ENCODE peak calls at places on chromosomes 2 and 18, in five cellular contexts. Z, H, A, L and G are unnamed samples.

GRCh38 chr18:28176674-28176932 is 327 bp downstream of the CDH2 start:
- DNase-seq in Z (no peak), H (peak), A (peak), L (no peak), G (no peak)

GRCh38 chr2:112972423-112973086 is 5.3 kb upstream of the IL36G start:
- DNase-seq in Z (no peak), H (no peak), A (no peak), L (no peak), G (no peak)

GRCh38 chr2:127953128-127953718 is 67.5 kb upstream of the AMMECR1L start:
- DNase-seq in Z (peak), H (no peak), A (peak), L (peak), G (peak)

GRCh38 chr2:48122166-48122565 is 215.9 kb upstream of the FBXO11 start:
- DNase-seq in Z (no peak), H (no peak), A (no peak), L (no peak), G (no peak)

GRCh38 chr2:16861154-16861929 is 195.7 kb upstream of the CYRIA start:
- DNase-seq in Z (no peak), H (no peak), A (no peak), L (peak), G (no peak)

GRCh38 chr2:38465789-38466127 is 88.7 kb upstream of the ATL2 start:
- DNase-seq in Z (peak), H (no peak), A (no peak), L (peak), G (peak)

GRCh38 chr2:206164261-206164862 is 4.7 kb downstream of the EEF1B2 start:
- DNase-seq in Z (peak), H (peak), A (no peak), L (peak), G (no peak)

GRCh38 chr2:61670591-61671503 is 132.7 kb upstream of the XPO1 start:
- DNase-seq in Z (peak), H (peak), A (peak), L (peak), G (peak)

GRCh38 chr2:132583666-132584360 is 86.2 kb downstream of the LYPD1 start:
- DNase-seq in Z (no peak), H (no peak), A (no peak), L (no peak), G (no peak)

GRCh38 chr18:76367168-76367785 is 127.8 kb downstream of the ZNF516 start:
- DNase-seq in Z (no peak), H (no peak), A (no peak), L (no peak), G (no peak)

DNA sequence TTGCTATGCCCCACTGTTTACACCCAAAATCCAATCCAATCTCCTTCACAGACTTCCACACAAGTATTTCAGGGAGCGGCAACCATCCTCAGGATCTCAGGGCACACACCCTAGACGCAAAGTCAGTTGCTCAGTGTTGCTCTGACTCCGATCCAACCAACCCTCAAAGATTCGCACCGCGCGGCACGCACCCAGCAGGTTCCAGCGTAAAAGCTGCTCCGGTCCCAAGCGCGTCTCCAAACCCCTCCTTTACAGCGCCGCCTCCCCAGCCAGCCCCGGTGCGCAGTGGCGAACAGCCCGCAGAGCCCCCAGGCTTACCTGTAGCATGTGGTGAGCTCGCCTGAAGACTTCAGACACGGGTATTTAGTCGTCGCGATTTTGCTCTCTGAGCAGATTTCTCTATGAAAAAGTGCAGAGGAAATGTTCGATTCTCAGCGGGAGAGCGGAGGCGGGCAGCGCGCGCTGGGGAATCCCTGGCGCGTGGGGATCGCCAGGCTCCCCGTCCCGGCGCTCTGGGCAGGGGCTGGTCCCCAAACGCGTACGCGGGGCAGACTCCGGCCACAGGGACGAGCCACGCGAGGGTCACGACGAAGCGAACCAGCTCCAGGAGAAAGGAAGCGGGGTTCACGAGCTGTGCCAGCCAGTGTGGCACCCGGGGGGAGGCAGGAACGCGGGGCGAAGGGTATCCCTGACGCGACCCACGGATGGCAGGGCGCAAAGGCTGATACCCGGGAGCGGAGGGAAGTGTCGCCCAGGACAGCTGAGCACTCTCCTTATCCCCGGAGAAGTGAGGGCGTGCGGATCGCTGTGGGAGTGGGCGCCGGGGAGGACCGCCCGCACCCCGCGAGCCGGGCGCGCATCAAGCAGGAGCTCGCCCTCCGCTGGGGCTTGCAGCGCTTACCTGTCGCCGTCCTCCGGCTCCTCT is 650 bp downstream of the CCBE1 start:
- DNase-seq in Z (no peak), H (no peak), A (no peak), L (peak), G (no peak)
- H3K4me3 ChIP-seq in Z (no peak), H (peak), A (peak), L (peak), G (peak)

DNA sequence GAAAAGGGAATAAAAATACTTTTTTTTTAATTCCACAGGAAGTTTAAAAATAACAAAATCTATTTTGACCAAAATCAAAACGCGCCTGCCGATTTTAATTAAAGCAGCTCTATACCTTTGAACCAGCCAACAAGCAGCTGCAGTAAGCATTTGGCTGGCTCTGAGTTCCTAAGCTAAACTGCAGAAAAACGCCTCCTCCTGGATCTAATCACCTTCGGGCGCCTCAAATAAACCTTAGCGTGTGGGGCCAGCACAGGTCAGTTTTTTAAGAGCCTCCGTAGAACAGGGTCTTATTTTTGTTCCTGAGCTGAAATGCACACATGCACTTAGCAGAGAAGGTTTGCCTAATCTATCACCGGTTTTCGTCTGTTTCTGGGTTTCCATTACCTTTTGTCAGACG is 64.8 kb upstream of the HNRNPA3 start:
- DNase-seq in Z (no peak), H (no peak), A (no peak), L (no peak), G (no peak)
- H3K4me3 ChIP-seq in Z (no peak), H (peak), A (no peak), L (no peak), G (no peak)

DNA sequence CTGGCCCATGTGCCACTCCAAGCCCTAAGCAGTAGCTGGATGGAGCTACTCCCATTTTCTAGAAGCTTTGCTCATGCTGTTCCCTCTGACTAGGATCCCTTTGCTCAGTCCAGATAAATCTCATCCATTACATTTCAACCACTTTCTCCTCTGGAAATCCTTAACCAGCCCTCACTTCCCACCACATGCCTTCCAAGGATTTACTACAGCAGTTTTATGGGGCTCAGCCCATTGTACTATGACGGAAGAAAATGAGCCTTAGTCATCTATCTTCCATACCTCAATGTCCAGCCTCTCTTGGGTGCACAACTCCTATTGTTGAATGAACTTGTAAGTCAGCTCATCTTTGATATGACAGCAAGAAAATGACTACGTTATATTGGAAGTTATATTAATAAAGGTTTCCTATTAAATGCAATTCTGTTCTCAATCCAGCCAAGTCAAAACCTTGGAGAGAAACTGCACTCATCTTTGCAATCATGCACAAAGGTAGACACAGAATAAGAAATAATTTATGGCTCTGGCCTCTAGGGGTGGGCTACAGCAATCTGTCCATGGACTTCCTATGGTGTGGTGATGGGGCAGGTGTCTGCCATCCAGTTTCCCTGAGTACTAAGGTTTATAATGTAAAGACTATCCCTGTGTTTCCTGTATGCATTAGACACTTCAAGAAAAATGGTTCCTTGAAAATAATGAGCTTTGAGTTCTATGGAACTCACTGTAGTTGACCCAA is 3.4 kb downstream of the B4GALT6 start:
- DNase-seq in Z (no peak), H (no peak), A (no peak), L (no peak), G (no peak)
- H3K4me3 ChIP-seq in Z (no peak), H (no peak), A (no peak), L (no peak), G (no peak)

DNA sequence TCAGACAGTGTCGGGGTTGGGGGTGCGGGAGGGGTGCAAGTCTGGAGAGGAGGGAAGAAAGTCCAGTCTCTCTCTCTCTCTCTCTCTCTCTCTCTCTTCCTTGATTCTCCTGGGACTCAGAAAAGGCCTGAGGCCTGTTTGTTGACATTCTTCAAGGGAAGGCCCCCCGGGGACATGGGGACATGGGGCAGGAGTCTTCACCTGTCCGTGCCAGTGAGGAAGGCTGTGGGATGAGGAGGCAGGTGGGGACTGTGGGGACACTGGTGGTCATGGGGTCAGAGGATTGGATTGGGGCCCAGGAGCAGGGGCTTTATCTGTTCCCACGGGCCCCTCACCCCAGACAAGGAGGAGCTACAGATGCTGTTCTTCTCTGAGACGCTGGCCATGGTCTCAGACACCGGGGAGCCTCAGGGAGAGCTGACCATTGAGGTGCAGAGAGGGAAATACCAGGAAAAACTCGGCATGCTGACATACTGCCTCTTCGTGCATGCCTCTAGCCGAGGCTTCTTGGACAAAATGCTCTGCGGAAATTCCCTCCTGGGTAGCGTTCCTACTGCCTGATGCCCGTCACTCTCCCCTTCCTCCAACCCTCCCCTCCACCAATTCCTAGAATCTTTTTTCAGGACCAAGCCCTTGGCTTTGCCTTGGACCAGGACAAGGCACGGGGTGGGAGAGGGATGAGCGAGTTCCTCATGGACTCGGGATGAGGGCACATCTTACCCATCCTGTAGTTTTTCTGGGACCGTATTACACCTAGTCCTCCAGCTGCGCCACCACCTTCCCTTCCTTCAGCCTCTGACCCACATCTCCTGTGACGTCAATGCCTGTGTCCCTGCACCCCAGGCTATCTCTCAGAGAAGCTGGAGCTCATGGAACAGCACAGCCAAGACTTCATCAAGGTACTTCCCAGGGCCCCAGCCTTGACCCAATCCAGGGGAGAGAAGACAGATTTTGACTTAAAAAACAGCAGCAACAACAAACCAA is 829 bp downstream of the CATIP start:
- DNase-seq in Z (no peak), H (no peak), A (no peak), L (no peak), G (no peak)
- H3K4me3 ChIP-seq in Z (no peak), H (no peak), A (no peak), L (no peak), G (no peak)

DNA sequence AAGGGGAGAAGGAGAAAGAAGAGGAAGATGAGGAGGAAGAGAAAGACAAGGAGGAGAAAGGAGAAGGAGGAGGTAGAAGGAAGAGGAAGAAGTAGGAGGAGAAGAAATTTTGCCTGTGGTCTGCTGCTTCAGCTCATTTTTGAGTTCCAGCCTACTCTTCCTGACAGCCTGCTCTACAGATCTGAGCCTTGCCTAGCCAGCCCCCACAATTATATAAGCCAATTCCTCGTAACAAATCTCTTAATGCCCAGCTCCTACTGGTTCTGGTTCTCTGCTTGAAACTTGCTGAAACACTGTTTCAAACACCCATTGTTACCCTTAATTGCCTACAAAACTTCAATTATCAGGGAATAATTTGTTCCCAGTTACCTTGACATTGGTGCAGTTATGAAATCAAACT is 1014.2 kb upstream of the CELF4 start:
- DNase-seq in Z (no peak), H (no peak), A (no peak), L (no peak), G (no peak)
- H3K4me3 ChIP-seq in Z (no peak), H (no peak), A (no peak), L (no peak), G (no peak)

GRCh38 chr2:41947701-41948396 is 100.0 kb upstream of the PKDCC start:
- DNase-seq in Z (no peak), H (no peak), A (no peak), L (peak), G (no peak)
- H3K4me3 ChIP-seq in Z (no peak), H (no peak), A (no peak), L (no peak), G (no peak)

GRCh38 chr2:44779793-44780192 is 161.7 kb upstream of the SIX3 start:
- DNase-seq in Z (no peak), H (no peak), A (no peak), L (no peak), G (no peak)
- H3K4me3 ChIP-seq in Z (no peak), H (no peak), A (no peak), L (no peak), G (no peak)

GRCh38 chr2:10721344-10722251 is at the start of gene ATP6V1C2:
- DNase-seq in Z (peak), H (peak), A (peak), L (no peak), G (peak)

GRCh38 chr2:10720983-10721343 is 467 bp upstream of the ATP6V1C2 start:
- DNase-seq in Z (peak), H (no peak), A (no peak), L (no peak), G (no peak)

GRCh38 chr2:10720306-10720705 is 1.1 kb upstream of the ATP6V1C2 start:
- DNase-seq in Z (no peak), H (no peak), A (no peak), L (no peak), G (no peak)

GRCh38 chr2:10716581-10716980 is 4.8 kb upstream of the ATP6V1C2 start:
- DNase-seq in Z (no peak), H (no peak), A (no peak), L (no peak), G (no peak)

GRCh38 chr2:10717630-10718029 is 3.8 kb upstream of the ATP6V1C2 start:
- DNase-seq in Z (no peak), H (no peak), A (no peak), L (peak), G (no peak)
- H3K4me3 ChIP-seq in Z (no peak), H (no peak), A (no peak), L (no peak), G (no peak)